ENCODE peak calls at places on chromosomes 6 and 20, in ten cellular contexts. K, W, V, D, N, A, Z, I, M and E are unnamed samples.

GRCh38 chr6:136757150-136757549 is 35.1 kb downstream of the MAP3K5 start:
- DNase-seq in K (no peak), W (peak; percentile 36), V (no peak), D (no peak), N (peak; percentile 85), A (no peak), Z (no peak), I (no peak), M (no peak), E (peak; percentile 25)

GRCh38 chr6:156776470-156776840 is 723 bp upstream of the ARID1B start:
- DNase-seq in K (no peak), W (peak; percentile 44), V (no peak), D (no peak), N (peak; percentile 51), A (no peak), Z (no peak), I (no peak), M (no peak), E (peak; percentile 24)

GRCh38 chr6:126312013-126312665 is 27.8 kb upstream of the CENPW start:
- DNase-seq in K (no peak), W (no peak), V (no peak), D (peak; percentile 27), N (peak; percentile 13), A (no peak), Z (no peak), I (no peak), M (no peak), E (no peak)

GRCh38 chr6:118697554-118697953 is 46.2 kb upstream of the CEP85L start:
- DNase-seq in K (no peak), W (no peak), V (no peak), D (no peak), N (no peak), A (no peak), Z (no peak), I (no peak), M (no peak), E (no peak)

GRCh38 chr20:34643919-34644318 is 33.0 kb downstream of the PIGU start:
- DNase-seq in K (no peak), W (peak; percentile 91), V (no peak), D (no peak), N (peak; percentile 93), A (no peak), Z (no peak), I (no peak), M (peak; percentile 61), E (peak; percentile 65)

GRCh38 chr20:41598719-41599118 is 19.5 kb downstream of the CHD6 start:
- DNase-seq in K (no peak), W (no peak), V (no peak), D (no peak), N (no peak), A (no peak), Z (no peak), I (no peak), M (no peak), E (no peak)

GRCh38 chr6:106334646-106335448 is 9.3 kb upstream of the ATG5 start:
- DNase-seq in K (peak; percentile 35), W (peak; percentile 47), V (no peak), D (peak; percentile 67), N (peak; percentile 64), A (no peak), Z (peak; percentile 72), I (peak; percentile 13), M (peak; percentile 12), E (peak; percentile 22)

GRCh38 chr6:142372348-142372747 is 70.5 kb downstream of the ADGRG6 start:
- DNase-seq in K (no peak), W (peak; percentile 79), V (no peak), D (peak; percentile 81), N (peak; percentile 22), A (no peak), Z (no peak), I (no peak), M (peak; percentile 77), E (peak; percentile 26)

GRCh38 chr6:100144991-100145390 is 151.0 kb upstream of the MCHR2 start:
- DNase-seq in K (no peak), W (no peak), V (no peak), D (no peak), N (no peak), A (no peak), Z (no peak), I (no peak), M (no peak), E (no peak)

GRCh38 chr6:159395614-159396013 is 226.4 kb downstream of the FNDC1 start:
- DNase-seq in K (no peak), W (no peak), V (no peak), D (no peak), N (no peak), A (no peak), Z (no peak), I (no peak), M (no peak), E (no peak)

GRCh38 chr20:8454137-8454712 is 322.2 kb downstream of the PLCB1 start:
- DNase-seq in K (no peak), W (peak; percentile 97), V (no peak), D (peak; percentile 80), N (peak; percentile 93), A (no peak), Z (no peak), I (no peak), M (peak; percentile 93), E (peak; percentile 97)

GRCh38 chr6:166461821-166462460 is 79.2 kb upstream of the MPC1 start:
- DNase-seq in K (no peak), W (no peak), V (no peak), D (no peak), N (no peak), A (no peak), Z (no peak), I (no peak), M (no peak), E (no peak)

GRCh38 chr6:169843110-169843509 is 91.7 kb downstream of the ERMARD start:
- DNase-seq in K (no peak), W (no peak), V (no peak), D (no peak), N (no peak), A (no peak), Z (no peak), I (no peak), M (no peak), E (no peak)

GRCh38 chr6:11428351-11428750 is 109.2 kb upstream of the TMEM170B start:
- DNase-seq in K (no peak), W (no peak), V (no peak), D (no peak), N (no peak), A (no peak), Z (no peak), I (no peak), M (no peak), E (no peak)

GRCh38 chr20:35626386-35627001 is 10.9 kb downstream of the SPAG4 start:
- DNase-seq in K (peak; percentile 15), W (no peak), V (no peak), D (no peak), N (no peak), A (no peak), Z (no peak), I (no peak), M (no peak), E (no peak)

DNA sequence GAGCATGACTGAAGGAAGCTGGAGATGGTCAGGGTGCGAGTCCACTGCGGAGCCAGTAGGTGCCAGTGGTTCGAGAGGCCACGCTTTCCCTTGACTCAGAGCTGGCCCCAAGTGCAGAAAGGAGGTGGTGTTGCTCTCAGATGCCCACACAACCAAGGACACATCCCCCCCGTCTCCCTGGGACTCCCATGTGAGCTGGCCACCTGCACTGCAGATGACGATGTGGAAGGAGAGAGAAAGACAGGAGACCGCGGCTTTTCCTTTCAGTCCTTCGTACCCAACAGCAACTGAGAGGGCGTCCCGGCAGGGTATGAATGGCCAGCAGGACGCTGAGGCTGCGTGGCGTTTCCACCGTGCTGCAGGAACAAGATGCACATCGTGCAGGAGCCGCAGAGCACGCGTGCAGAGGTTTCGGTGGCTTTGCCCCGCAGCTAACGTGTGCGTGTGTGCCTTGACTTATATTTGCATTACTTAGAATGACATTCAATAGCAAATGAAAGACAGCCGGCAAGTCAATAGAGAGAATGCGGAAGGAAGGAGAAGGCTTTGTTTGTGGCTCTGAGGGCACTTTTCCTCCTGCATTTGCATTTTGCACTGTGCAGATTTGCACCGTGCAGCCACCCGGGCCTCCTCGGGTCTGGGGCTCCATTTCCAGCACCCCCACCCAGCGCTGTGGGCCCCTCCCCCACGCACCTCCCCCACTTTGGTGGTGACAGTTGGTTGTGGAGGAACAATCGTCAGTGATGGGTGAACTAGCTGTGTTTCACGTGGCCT is 26.3 kb upstream of the BHLHE23 start:
- DNase-seq in K (no peak), W (no peak), V (peak; percentile 21), D (no peak), N (no peak), A (peak; percentile 9), Z (no peak), I (no peak), M (no peak), E (no peak)
- H3K27me3 ChIP-seq in K (peaks cover 82% of the 10 kb centered on the region), W (peaks cover 49% of the 10 kb centered on the region), V (no peaks in the 10 kb centered on the region), D (peaks cover 25% of the 10 kb centered on the region), N (peaks cover 58% of the 10 kb centered on the region), A (peaks cover 98% of the 10 kb centered on the region), Z (peaks cover 3% of the 10 kb centered on the region), I (peaks cover 87% of the 10 kb centered on the region), M (peaks cover 35% of the 10 kb centered on the region), E (peaks cover 51% of the 10 kb centered on the region)

DNA sequence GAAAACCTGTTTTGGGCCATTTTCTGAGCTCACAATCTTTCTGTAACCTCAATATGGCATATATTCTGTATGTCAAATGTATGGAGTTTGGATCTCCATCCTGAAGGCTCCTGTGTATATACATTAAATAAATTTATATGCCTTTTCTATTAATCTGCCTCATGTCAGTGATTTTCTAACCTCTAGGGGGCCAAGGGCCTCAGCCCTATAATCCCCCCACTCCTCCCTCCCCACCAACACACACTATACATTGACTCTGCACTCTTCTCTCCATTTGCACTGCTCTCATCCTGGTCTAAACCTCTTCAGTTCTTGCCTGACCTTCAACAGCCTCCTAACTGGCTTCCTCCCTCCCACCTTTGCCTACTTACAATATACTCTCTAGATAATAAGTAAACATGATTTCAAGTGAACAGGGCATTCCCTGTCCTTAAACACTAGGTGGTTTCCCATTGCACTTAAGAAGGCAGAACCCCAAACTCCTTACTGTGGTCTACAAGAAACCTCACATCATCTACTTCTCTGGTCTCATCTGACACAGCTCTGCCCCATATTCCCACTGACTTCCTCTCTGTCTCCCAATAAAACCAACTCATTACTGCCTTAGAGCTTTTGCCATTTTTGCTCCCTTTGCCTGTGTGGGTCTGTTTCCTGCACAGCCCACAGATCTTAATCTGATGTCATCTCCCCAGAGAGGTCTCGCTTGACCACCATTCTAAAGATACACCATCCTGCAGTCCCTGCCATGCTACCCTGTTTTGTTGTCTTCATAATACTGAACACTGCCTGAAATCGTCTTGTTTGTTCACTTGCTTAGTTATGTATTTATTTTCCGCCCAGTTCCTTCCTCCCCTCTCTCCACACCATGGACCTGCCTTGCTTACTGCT is 213.7 kb downstream of the SYNE1 start:
- DNase-seq in K (no peak), W (no peak), V (no peak), D (no peak), N (no peak), A (no peak), Z (no peak), I (no peak), M (no peak), E (no peak)
- TF ChIP-seq CTCF in K (no peak), W (peak; percentile 4), V (no peak), D (no peak), N (no peak), A (no peak), Z (no peak), I (no peak), M (no peak), E (peak; percentile 5)

GRCh38 chr6:33779305-33779704 is 9.6 kb downstream of the LEMD2 start:
- DNase-seq in K (no peak), W (no peak), V (no peak), D (no peak), N (no peak), A (no peak), Z (no peak), I (no peak), M (no peak), E (no peak)
- H3K4me3 ChIP-seq in K (no peak overlapping the region), W (no peak overlapping the region), V (no peak overlapping the region), D (no peak overlapping the region), N (no peak overlapping the region), A (no peak overlapping the region), Z (no peak overlapping the region), I (no peak overlapping the region), M (no peak overlapping the region), E (no peak overlapping the region)

GRCh38 chr20:51082988-51083387 is 60.1 kb upstream of the KCNG1 start:
- DNase-seq in K (no peak), W (no peak), V (no peak), D (no peak), N (no peak), A (no peak), Z (no peak), I (no peak), M (no peak), E (no peak)
- H3K27me3 ChIP-seq in K (peaks cover 23% of the 10 kb centered on the region), W (peaks cover 73% of the 10 kb centered on the region), V (no peaks in the 10 kb centered on the region), D (peaks cover 3% of the 10 kb centered on the region), N (no peaks in the 10 kb centered on the region), A (peaks cover 63% of the 10 kb centered on the region), Z (no peaks in the 10 kb centered on the region), I (peaks cover 13% of the 10 kb centered on the region), M (peaks cover 70% of the 10 kb centered on the region), E (peaks cover 32% of the 10 kb centered on the region)